ENCODE peak calls at places on chromosomes 2 and 18, in five cellular contexts. J is heart left ventricle, B is OCI-LY7, I is Peyer's patch, V is breast epithelium. E is an unnamed sample. For H3K4me1 and H3K9me3, the result is how much of the 10 kb centered on the place peaks cover.

GRCh38 chr2:23548143-23548769 is 163.3 kb downstream of the KLHL29 start:
- DNase-seq in J (no peak), B (no peak), I (no peak), V (no peak), E (no peak)

GRCh38 chr2:111670776-111671175 is 213.2 kb downstream of the ANAPC1 start:
- DNase-seq in J (no peak), B (peak), I (no peak), V (no peak), E (no peak)

GRCh38 chr2:86518498-86518897 is 44.7 kb downstream of the CHMP3 start:
- DNase-seq in J (no peak), B (peak), I (no peak), V (no peak), E (no peak)

GRCh38 chr2:176873403-176873802 is 339.2 kb upstream of the HNRNPA3 start:
- DNase-seq in J (no peak), B (no peak), I (no peak), V (no peak), E (no peak)

GRCh38 chr18:7303751-7304370 is 73.0 kb downstream of the LRRC30 start:
- DNase-seq in J (no peak), B (no peak), I (no peak), V (no peak), E (no peak)

GRCh38 chr2:239878686-239879085 is 146.5 kb downstream of the NDUFA10 start:
- DNase-seq in J (no peak), B (peak), I (no peak), V (peak), E (no peak)

GRCh38 chr18:70468861-70469570 is 180.2 kb downstream of the SOCS6 start:
- DNase-seq in J (no peak), B (no peak), I (no peak), V (no peak), E (no peak)

GRCh38 chr2:101993772-101994171 is 2.0 kb downstream of the IL1R2 start:
- DNase-seq in J (no peak), B (no peak), I (no peak), V (no peak), E (no peak)

GRCh38 chr18:28027755-28028154 is 149.2 kb downstream of the CDH2 start:
- DNase-seq in J (no peak), B (no peak), I (no peak), V (no peak), E (no peak)

GRCh38 chr2:239085201-239085992 is 237.5 kb downstream of the TWIST2 start:
- DNase-seq in J (no peak), B (no peak), I (no peak), V (no peak), E (no peak)

DNA sequence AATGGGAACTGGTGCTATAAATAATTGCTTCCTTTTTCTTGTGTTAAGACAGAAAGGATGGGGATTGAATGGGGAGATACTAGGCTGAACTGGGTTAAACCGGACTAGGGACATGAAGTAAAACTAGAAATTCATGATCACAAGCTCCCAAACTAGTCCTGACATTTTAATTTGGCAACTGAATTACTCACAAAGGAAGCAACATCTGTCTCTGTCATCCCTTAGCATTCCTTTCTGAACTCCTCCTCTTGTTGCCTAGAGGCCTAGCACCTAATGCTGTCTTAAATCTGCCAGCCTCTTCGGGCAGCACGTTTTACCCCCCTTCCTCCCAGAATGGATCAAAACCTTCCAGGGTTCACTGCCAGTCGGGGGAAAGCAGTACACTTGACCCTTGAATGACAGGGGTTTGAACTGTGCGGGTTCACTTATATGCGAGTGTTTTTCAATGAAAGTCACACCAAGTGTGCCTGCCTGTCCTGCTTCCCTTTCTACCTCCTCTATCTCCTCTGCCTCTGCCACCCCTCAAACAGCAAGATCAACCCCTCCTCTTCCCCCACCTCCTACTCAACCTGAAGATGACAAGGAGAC is 8.2 kb downstream of the KCTD1 start:
- DNase-seq in J (no peak), B (no peak), I (no peak), V (no peak), E (no peak)
- H3K4me1 ChIP-seq in J (under half), B (under half), I (under half), V (under half), E (under half)

GRCh38 chr2:227163445-227163997 is 484 bp downstream of the COL4A4 start:
- DNase-seq in J (no peak), B (peak), I (no peak), V (no peak), E (no peak)

GRCh38 chr2:227160164-227160563 is 3.8 kb downstream of the COL4A4 start:
- DNase-seq in J (no peak), B (no peak), I (no peak), V (no peak), E (no peak)

GRCh38 chr2:227164745-227165350 is 424 bp downstream of the COL4A3 start:
- DNase-seq in J (no peak), B (peak), I (no peak), V (no peak), E (peak)

GRCh38 chr2:227163998-227164744 is at the start of the genes COL4A3 and COL4A4:
- DNase-seq in J (peak), B (no peak), I (peak), V (no peak), E (peak)

GRCh38 chr2:227161947-227162346 is 2.1 kb downstream of the COL4A4 start:
- DNase-seq in J (no peak), B (no peak), I (no peak), V (no peak), E (no peak)
- H3K27ac ChIP-seq in J (no peak), B (no peak), I (no peak), V (no peak), E (no peak)

DNA sequence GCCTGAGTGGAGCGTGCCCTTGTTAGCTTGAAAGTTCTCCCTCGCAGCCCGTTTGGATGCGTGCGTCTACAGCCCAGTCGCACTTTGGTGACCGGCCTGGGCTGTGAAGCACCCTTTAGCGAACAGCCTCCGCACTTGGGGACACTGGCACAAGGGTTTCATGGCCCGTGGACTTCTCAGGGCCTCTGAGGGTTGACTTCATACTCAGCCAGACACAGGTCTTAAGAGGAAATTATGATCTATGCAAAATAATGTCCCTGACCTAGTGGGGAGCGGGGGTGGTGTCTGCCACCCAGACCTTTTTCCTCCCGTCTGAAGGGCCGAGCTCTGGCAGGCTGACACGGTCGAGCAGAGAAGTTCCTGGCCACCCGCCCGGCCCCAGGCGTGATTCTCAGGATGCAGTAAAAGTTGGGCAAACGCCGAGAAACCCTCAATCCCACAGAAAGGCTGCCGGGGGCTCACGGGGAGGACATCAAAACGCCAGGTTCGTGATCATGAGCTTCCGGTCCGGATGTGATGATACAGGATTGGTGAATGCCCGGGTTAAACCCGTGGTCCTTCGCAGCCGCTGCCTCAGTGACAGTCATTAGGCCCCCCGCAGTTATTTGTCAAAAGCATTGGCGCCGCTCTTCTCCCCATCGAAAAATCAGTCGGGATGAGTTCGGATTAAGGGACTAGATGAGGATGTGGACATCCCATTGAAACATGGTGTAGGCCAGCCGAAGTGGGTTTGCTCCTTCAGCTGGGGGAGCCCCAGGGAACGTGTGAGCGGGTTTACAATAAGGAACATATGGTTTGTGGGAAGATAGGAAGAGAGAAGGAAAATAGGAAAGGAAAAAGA is 3.6 kb upstream of the PAX3 start:
- DNase-seq in J (no peak), B (no peak), I (no peak), V (no peak), E (no peak)
- H3K9me3 ChIP-seq in J (under half), B (under half), I (under half), V (under half), E (under half)

DNA sequence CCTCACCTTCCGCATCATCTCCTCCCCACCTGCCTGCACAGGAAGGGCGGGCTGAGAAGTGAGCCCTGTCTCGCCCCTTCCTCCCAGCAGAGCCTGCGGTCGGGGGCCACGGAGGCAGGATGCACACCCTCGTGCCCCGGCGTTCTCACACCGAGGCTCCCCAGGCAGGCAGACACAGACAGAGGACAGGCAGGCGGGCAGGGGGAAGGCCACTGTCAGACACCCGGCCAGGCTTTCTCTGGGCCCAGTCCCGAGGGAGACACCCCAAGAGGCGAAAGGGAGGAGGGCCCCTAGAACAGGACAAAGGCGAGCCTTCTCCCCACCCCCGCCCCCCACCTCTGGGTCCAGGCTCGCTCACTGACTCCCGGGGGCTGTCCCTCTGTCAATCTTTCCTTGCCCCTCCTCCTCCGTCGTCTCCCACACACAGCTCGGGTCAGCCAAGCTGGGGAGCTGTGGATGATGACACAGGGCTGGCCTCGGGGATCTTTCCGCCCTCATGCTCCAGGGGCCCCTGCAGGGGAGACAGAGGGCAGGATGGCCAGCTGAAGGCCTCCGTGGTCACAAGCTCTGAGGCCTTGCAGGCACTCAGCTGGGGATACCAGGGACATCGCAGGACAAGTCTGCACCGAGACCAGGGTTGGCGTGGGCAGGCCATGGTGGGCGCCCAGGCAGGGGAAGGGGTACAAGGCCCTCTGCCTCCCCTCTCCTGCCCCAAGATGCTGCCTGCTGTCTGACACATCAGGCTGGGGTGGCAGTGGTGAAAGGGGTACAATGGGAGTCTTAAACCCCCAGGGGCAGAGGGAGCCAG is 24.9 kb downstream of the BIN1 start:
- DNase-seq in J (no peak), B (peak), I (no peak), V (no peak), E (no peak)
- H3K4me1 ChIP-seq in J (under half), B (under half), I (half or more), V (under half), E (under half)

DNA sequence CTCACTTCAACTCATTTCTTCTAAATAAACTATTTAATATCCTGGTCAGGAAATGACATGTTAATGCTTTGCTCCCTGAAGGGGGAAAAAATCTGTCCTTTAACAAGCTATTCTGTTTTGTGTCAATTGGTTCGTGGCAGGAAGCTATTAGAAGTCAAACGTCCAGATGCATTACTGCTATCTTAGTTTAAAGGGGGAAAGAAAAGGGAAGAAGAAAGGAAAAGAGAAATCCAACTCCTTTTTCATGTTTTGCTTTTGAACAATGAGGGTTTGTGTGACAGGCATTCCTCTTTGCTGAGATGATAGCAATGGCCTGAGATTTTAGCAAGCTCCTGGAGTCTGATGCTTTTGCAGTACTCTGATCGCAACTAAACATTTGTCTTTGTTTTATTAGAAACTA is 24.6 kb downstream of the TRIB2 start:
- DNase-seq in J (no peak), B (no peak), I (no peak), V (no peak), E (no peak)
- H3K27ac ChIP-seq in J (peak), B (no peak), I (peak), V (no peak), E (no peak)

GRCh38 chr2:446963-447540 is 159.2 kb upstream of the ALKAL2 start:
- DNase-seq in J (no peak), B (peak), I (no peak), V (no peak), E (no peak)

GRCh38 chr2:444937-445884 is 157.3 kb upstream of the ALKAL2 start:
- DNase-seq in J (no peak), B (no peak), I (no peak), V (no peak), E (no peak)

GRCh38 chr2:443754-444153 is 155.9 kb upstream of the ALKAL2 start:
- DNase-seq in J (no peak), B (no peak), I (no peak), V (no peak), E (no peak)

GRCh38 chr2:443211-443610 is 155.3 kb upstream of the ALKAL2 start:
- DNase-seq in J (no peak), B (no peak), I (no peak), V (no peak), E (no peak)

DNA sequence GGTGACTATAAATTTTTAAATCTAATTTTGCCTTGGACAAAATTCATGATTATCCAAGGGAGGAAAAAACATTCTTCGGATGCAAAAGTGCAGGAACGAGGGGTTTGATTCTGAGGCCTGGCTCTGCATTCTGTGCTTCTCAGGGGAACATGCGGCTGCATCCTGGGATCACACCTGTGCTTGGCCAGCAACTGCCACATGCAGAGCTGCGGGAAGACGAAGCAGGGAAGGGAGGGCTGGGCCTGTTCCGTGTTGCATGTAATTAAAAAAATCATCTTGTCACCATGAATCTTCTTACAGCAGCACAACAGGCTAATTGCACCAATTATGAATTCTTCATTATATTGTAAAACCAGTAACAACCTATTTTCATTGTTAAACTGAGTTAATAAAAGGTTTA is 158.0 kb upstream of the ALKAL2 start:
- DNase-seq in J (no peak), B (no peak), I (no peak), V (no peak), E (no peak)
- H3K9me3 ChIP-seq in J (under half), B (under half), I (under half), V (under half), E (under half)

DNA sequence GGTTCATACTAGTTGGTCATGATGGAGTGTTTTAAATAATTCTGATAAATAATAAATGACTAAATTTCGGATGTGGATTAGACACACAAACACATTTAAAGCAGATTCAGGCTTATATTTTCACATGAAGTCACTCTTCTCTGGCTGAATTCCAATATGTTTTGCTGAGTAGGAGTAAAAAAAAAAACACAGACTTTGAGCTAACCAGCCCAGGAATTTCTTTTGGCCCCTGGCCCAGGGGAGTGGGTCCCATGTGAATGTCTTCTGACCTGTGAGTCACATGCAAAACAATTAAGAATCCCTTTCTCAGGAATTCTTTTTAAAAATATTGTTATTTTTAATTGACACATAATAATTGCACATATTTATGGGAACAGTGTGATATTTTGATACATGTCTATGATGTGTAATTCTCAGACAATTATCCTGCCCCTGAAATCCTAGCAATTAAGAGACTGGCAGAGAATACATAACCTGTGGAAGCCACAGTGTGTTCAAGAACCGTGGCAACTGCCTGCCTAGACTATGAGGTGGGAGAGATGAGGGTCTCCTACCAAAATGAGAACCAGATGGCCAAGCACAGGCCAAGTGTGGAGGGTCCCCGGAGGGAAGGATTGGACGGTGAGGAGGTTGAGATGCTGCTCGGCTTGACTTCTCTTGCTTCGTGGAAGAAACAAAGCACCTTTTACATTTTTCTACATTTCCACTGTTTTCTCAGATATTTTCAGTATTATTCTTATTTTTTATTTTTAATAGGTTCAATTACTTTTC is 236.4 kb downstream of the PIEZO2 start:
- DNase-seq in J (peak), B (no peak), I (no peak), V (no peak), E (no peak)
- H3K4me1 ChIP-seq in J (under half), B (under half), I (under half), V (under half), E (under half)

GRCh38 chr2:213105212-213105611 is 46.2 kb downstream of the IKZF2 start:
- DNase-seq in J (no peak), B (no peak), I (no peak), V (no peak), E (no peak)

GRCh38 chr2:213107728-213108127 is 43.7 kb downstream of the IKZF2 start:
- DNase-seq in J (no peak), B (no peak), I (no peak), V (no peak), E (no peak)

GRCh38 chr2:213104089-213104902 is 47.1 kb downstream of the IKZF2 start:
- DNase-seq in J (no peak), B (no peak), I (no peak), V (no peak), E (no peak)

GRCh38 chr2:213101686-213102460 is 49.5 kb downstream of the IKZF2 start:
- DNase-seq in J (no peak), B (no peak), I (no peak), V (no peak), E (no peak)

DNA sequence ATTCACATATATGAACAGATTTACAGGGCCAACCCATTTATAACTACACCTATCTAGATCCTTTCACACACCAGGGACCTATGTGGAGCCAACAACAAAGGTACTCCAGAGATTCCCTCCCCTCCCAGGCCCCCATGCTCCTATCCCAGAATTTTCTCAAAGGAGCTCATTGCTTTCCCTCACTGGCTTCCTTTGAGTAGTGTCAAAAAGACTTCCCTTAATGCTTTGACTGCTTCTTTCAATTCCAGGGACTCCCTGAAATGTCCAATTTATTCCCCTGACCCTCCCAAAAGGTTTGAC is 46.6 kb downstream of the IKZF2 start:
- DNase-seq in J (no peak), B (no peak), I (no peak), V (no peak), E (no peak)
- H3K27ac ChIP-seq in J (peak), B (no peak), I (no peak), V (no peak), E (no peak)

DNA sequence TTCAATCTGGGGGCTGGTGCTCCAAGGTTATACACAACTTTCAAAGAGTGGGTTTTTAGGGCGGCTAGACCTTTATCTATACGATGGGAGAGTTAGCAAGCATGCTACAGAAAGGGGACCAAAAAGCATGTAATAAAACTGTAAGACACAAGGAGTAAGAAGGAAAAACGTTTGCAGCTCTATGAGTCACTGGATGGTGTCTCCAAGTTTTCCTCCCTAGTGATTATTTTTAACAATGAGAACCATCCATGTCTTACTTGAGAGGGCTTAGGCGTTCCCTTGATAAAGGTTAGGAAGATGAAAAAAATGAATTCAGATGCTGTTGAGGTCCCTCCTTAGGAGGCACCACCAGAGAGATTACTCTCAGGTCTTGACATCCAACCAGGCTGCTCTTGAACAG is 75.9 kb downstream of the HRH4 start:
- DNase-seq in J (no peak), B (no peak), I (no peak), V (no peak), E (no peak)
- H3K9me3 ChIP-seq in J (under half), B (under half), I (under half), V (under half), E (under half)